ENCODE peak calls at places on chromosomes 1 and 21, in ten cellular contexts. One of them, this sample, is unnamed.

GRCh38 chr21:17343055-17343454 is 169.8 kb upstream of the CXADR start:
- DNase-seq in AG08395: no peak
- DNase-seq in AG10803: no peak
- DNase-seq in AG04450: no peak
- DNase-seq in stimulated activated CD8-positive, alpha-beta memory T cell treated with anti-CD3 and anti-CD28 coated beads, Interleukin-4, amount 100 ng/mL, for 4 hours: no peak
- DNase-seq in HFF-Myc: peak
- DNase-seq in CD8-positive, alpha-beta T cell: no peak
- DNase-seq in lung microvascular endothelial cell: peak
- DNase-seq in GM23248: peak
- DNase-seq in IMR-90: peak
- DNase-seq in this sample: no peak

GRCh38 chr1:234771642-234772344 is 161.8 kb upstream of the IRF2BP2 start:
- DNase-seq in AG10803: no peak
- DNase-seq in stimulated activated CD8-positive, alpha-beta memory T cell treated with anti-CD3 and anti-CD28 coated beads, Interleukin-4, amount 100 ng/mL, for 4 hours: no peak
- DNase-seq in lung microvascular endothelial cell: no peak
- DNase-seq in HFF-Myc: no peak
- DNase-seq in AG08395: no peak
- DNase-seq in CD8-positive, alpha-beta T cell: no peak
- DNase-seq in AG04450: no peak
- DNase-seq in GM23248: no peak
- DNase-seq in IMR-90: no peak
- DNase-seq in this sample: no peak

GRCh38 chr1:180278791-180279432 is 48.8 kb downstream of the LHX4 start:
- DNase-seq in lung microvascular endothelial cell: no peak
- DNase-seq in IMR-90: peak
- DNase-seq in CD8-positive, alpha-beta T cell: no peak
- DNase-seq in AG04450: no peak
- DNase-seq in GM23248: no peak
- DNase-seq in HFF-Myc: no peak
- DNase-seq in AG10803: no peak
- DNase-seq in AG08395: no peak
- DNase-seq in stimulated activated CD8-positive, alpha-beta memory T cell treated with anti-CD3 and anti-CD28 coated beads, Interleukin-4, amount 100 ng/mL, for 4 hours: no peak
- DNase-seq in this sample: no peak

GRCh38 chr1:243475966-243476365 is 220.1 kb downstream of the SDCCAG8 start:
- DNase-seq in CD8-positive, alpha-beta T cell: no peak
- DNase-seq in GM23248: no peak
- DNase-seq in HFF-Myc: no peak
- DNase-seq in IMR-90: peak
- DNase-seq in AG04450: no peak
- DNase-seq in AG10803: peak
- DNase-seq in stimulated activated CD8-positive, alpha-beta memory T cell treated with anti-CD3 and anti-CD28 coated beads, Interleukin-4, amount 100 ng/mL, for 4 hours: no peak
- DNase-seq in AG08395: peak
- DNase-seq in lung microvascular endothelial cell: no peak
- DNase-seq in this sample: no peak

GRCh38 chr1:56189454-56189853 is 389.9 kb downstream of the PLPP3 start:
- DNase-seq in HFF-Myc: no peak
- DNase-seq in lung microvascular endothelial cell: no peak
- DNase-seq in AG04450: no peak
- DNase-seq in IMR-90: no peak
- DNase-seq in AG10803: no peak
- DNase-seq in stimulated activated CD8-positive, alpha-beta memory T cell treated with anti-CD3 and anti-CD28 coated beads, Interleukin-4, amount 100 ng/mL, for 4 hours: no peak
- DNase-seq in AG08395: no peak
- DNase-seq in GM23248: no peak
- DNase-seq in CD8-positive, alpha-beta T cell: no peak
- DNase-seq in this sample: no peak

GRCh38 chr1:89865498-89866385 is 44.9 kb downstream of the LRRC8D start:
- DNase-seq in CD8-positive, alpha-beta T cell: no peak
- DNase-seq in stimulated activated CD8-positive, alpha-beta memory T cell treated with anti-CD3 and anti-CD28 coated beads, Interleukin-4, amount 100 ng/mL, for 4 hours: no peak
- DNase-seq in IMR-90: peak
- DNase-seq in AG08395: peak
- DNase-seq in AG10803: peak
- DNase-seq in AG04450: no peak
- DNase-seq in lung microvascular endothelial cell: no peak
- DNase-seq in HFF-Myc: no peak
- DNase-seq in GM23248: peak
- DNase-seq in this sample: no peak

GRCh38 chr1:200351826-200352549 is 57.8 kb downstream of the ZNF281 start:
- DNase-seq in CD8-positive, alpha-beta T cell: peak
- DNase-seq in stimulated activated CD8-positive, alpha-beta memory T cell treated with anti-CD3 and anti-CD28 coated beads, Interleukin-4, amount 100 ng/mL, for 4 hours: no peak
- DNase-seq in AG10803: peak
- DNase-seq in AG08395: peak
- DNase-seq in AG04450: peak
- DNase-seq in HFF-Myc: peak
- DNase-seq in lung microvascular endothelial cell: peak
- DNase-seq in IMR-90: peak
- DNase-seq in GM23248: peak
- DNase-seq in this sample: peak

GRCh38 chr1:149936992-149937705 is 470 bp upstream of the MTMR11 start:
- DNase-seq in AG08395: peak
- DNase-seq in lung microvascular endothelial cell: no peak
- DNase-seq in AG10803: peak
- DNase-seq in IMR-90: peak
- DNase-seq in stimulated activated CD8-positive, alpha-beta memory T cell treated with anti-CD3 and anti-CD28 coated beads, Interleukin-4, amount 100 ng/mL, for 4 hours: no peak
- DNase-seq in CD8-positive, alpha-beta T cell: no peak
- DNase-seq in GM23248: peak
- DNase-seq in AG04450: no peak
- DNase-seq in HFF-Myc: peak
- DNase-seq in this sample: no peak

GRCh38 chr1:170285027-170285426 is 139.3 kb downstream of the NTMT2 start:
- DNase-seq in AG04450: no peak
- DNase-seq in AG10803: no peak
- DNase-seq in stimulated activated CD8-positive, alpha-beta memory T cell treated with anti-CD3 and anti-CD28 coated beads, Interleukin-4, amount 100 ng/mL, for 4 hours: no peak
- DNase-seq in GM23248: no peak
- DNase-seq in IMR-90: no peak
- DNase-seq in CD8-positive, alpha-beta T cell: no peak
- DNase-seq in AG08395: no peak
- DNase-seq in HFF-Myc: no peak
- DNase-seq in lung microvascular endothelial cell: no peak
- DNase-seq in this sample: no peak

GRCh38 chr1:113541108-113541507 is 150.8 kb downstream of the MAGI3 start:
- DNase-seq in AG08395: no peak
- DNase-seq in AG04450: no peak
- DNase-seq in CD8-positive, alpha-beta T cell: no peak
- DNase-seq in HFF-Myc: no peak
- DNase-seq in AG10803: no peak
- DNase-seq in stimulated activated CD8-positive, alpha-beta memory T cell treated with anti-CD3 and anti-CD28 coated beads, Interleukin-4, amount 100 ng/mL, for 4 hours: no peak
- DNase-seq in IMR-90: no peak
- DNase-seq in GM23248: no peak
- DNase-seq in lung microvascular endothelial cell: no peak
- DNase-seq in this sample: no peak

GRCh38 chr1:206420471-206420870 is 49.8 kb upstream of the IKBKE start:
- DNase-seq in GM23248: peak
- DNase-seq in lung microvascular endothelial cell: no peak
- DNase-seq in stimulated activated CD8-positive, alpha-beta memory T cell treated with anti-CD3 and anti-CD28 coated beads, Interleukin-4, amount 100 ng/mL, for 4 hours: no peak
- DNase-seq in HFF-Myc: no peak
- DNase-seq in AG04450: no peak
- DNase-seq in CD8-positive, alpha-beta T cell: no peak
- DNase-seq in AG10803: peak
- DNase-seq in AG08395: peak
- DNase-seq in IMR-90: peak
- DNase-seq in this sample: no peak

GRCh38 chr1:209590405-209590804 is 6.9 kb downstream of the CAMK1G start:
- DNase-seq in AG04450: no peak
- DNase-seq in IMR-90: no peak
- DNase-seq in lung microvascular endothelial cell: peak
- DNase-seq in HFF-Myc: no peak
- DNase-seq in GM23248: peak
- DNase-seq in AG10803: no peak
- DNase-seq in CD8-positive, alpha-beta T cell: no peak
- DNase-seq in AG08395: no peak
- DNase-seq in stimulated activated CD8-positive, alpha-beta memory T cell treated with anti-CD3 and anti-CD28 coated beads, Interleukin-4, amount 100 ng/mL, for 4 hours: no peak
- DNase-seq in this sample: no peak

GRCh38 chr1:226636847-226637096 is 88.2 kb downstream of the STUM start:
- DNase-seq in HFF-Myc: no peak
- DNase-seq in AG04450: no peak
- DNase-seq in lung microvascular endothelial cell: no peak
- DNase-seq in AG08395: no peak
- DNase-seq in stimulated activated CD8-positive, alpha-beta memory T cell treated with anti-CD3 and anti-CD28 coated beads, Interleukin-4, amount 100 ng/mL, for 4 hours: no peak
- DNase-seq in IMR-90: no peak
- DNase-seq in CD8-positive, alpha-beta T cell: no peak
- DNase-seq in GM23248: no peak
- DNase-seq in AG10803: no peak
- DNase-seq in this sample: no peak

GRCh38 chr1:211548321-211549091 is 30.5 kb downstream of the SLC30A1 start:
- DNase-seq in stimulated activated CD8-positive, alpha-beta memory T cell treated with anti-CD3 and anti-CD28 coated beads, Interleukin-4, amount 100 ng/mL, for 4 hours: no peak
- DNase-seq in lung microvascular endothelial cell: no peak
- DNase-seq in GM23248: no peak
- DNase-seq in CD8-positive, alpha-beta T cell: no peak
- DNase-seq in AG04450: no peak
- DNase-seq in AG08395: no peak
- DNase-seq in IMR-90: no peak
- DNase-seq in HFF-Myc: no peak
- DNase-seq in AG10803: no peak
- DNase-seq in this sample: no peak

GRCh38 chr1:75342799-75343198 is 208.6 kb downstream of the LHX8 start:
- DNase-seq in lung microvascular endothelial cell: no peak
- DNase-seq in AG10803: no peak
- DNase-seq in AG04450: no peak
- DNase-seq in GM23248: no peak
- DNase-seq in stimulated activated CD8-positive, alpha-beta memory T cell treated with anti-CD3 and anti-CD28 coated beads, Interleukin-4, amount 100 ng/mL, for 4 hours: no peak
- DNase-seq in IMR-90: no peak
- DNase-seq in HFF-Myc: no peak
- DNase-seq in CD8-positive, alpha-beta T cell: no peak
- DNase-seq in AG08395: no peak
- DNase-seq in this sample: no peak

GRCh38 chr1:81760487-81761097 is 40.1 kb upstream of the ADGRL2 start:
- DNase-seq in AG08395: peak
- DNase-seq in HFF-Myc: no peak
- DNase-seq in IMR-90: peak
- DNase-seq in stimulated activated CD8-positive, alpha-beta memory T cell treated with anti-CD3 and anti-CD28 coated beads, Interleukin-4, amount 100 ng/mL, for 4 hours: no peak
- DNase-seq in GM23248: peak
- DNase-seq in AG04450: peak
- DNase-seq in lung microvascular endothelial cell: peak
- DNase-seq in AG10803: peak
- DNase-seq in CD8-positive, alpha-beta T cell: no peak
- DNase-seq in this sample: no peak

GRCh38 chr1:224860488-224860887 is 69.0 kb upstream of the DNAH14 start:
- DNase-seq in lung microvascular endothelial cell: no peak
- DNase-seq in IMR-90: no peak
- DNase-seq in AG10803: no peak
- DNase-seq in AG04450: no peak
- DNase-seq in GM23248: no peak
- DNase-seq in CD8-positive, alpha-beta T cell: no peak
- DNase-seq in AG08395: no peak
- DNase-seq in HFF-Myc: no peak
- DNase-seq in stimulated activated CD8-positive, alpha-beta memory T cell treated with anti-CD3 and anti-CD28 coated beads, Interleukin-4, amount 100 ng/mL, for 4 hours: no peak
- DNase-seq in this sample: no peak

GRCh38 chr21:29190920-29191319 is 60.5 kb downstream of the MAP3K7CL start:
- DNase-seq in AG10803: peak
- DNase-seq in CD8-positive, alpha-beta T cell: no peak
- DNase-seq in HFF-Myc: no peak
- DNase-seq in GM23248: peak
- DNase-seq in AG04450: no peak
- DNase-seq in IMR-90: peak
- DNase-seq in stimulated activated CD8-positive, alpha-beta memory T cell treated with anti-CD3 and anti-CD28 coated beads, Interleukin-4, amount 100 ng/mL, for 4 hours: no peak
- DNase-seq in AG08395: peak
- DNase-seq in lung microvascular endothelial cell: no peak
- DNase-seq in this sample: no peak

GRCh38 chr21:43021756-43022600 is 47.6 kb downstream of the PKNOX1 start:
- DNase-seq in AG04450: no peak
- DNase-seq in IMR-90: no peak
- DNase-seq in lung microvascular endothelial cell: no peak
- DNase-seq in stimulated activated CD8-positive, alpha-beta memory T cell treated with anti-CD3 and anti-CD28 coated beads, Interleukin-4, amount 100 ng/mL, for 4 hours: no peak
- DNase-seq in GM23248: no peak
- DNase-seq in AG10803: no peak
- DNase-seq in CD8-positive, alpha-beta T cell: no peak
- DNase-seq in HFF-Myc: no peak
- DNase-seq in AG08395: no peak
- DNase-seq in this sample: no peak

GRCh38 chr1:17909634-17910033 is 154.5 kb downstream of the ACTL8 start:
- DNase-seq in lung microvascular endothelial cell: no peak
- DNase-seq in HFF-Myc: no peak
- DNase-seq in CD8-positive, alpha-beta T cell: no peak
- DNase-seq in IMR-90: peak
- DNase-seq in stimulated activated CD8-positive, alpha-beta memory T cell treated with anti-CD3 and anti-CD28 coated beads, Interleukin-4, amount 100 ng/mL, for 4 hours: no peak
- DNase-seq in AG04450: no peak
- DNase-seq in AG08395: peak
- DNase-seq in AG10803: peak
- DNase-seq in GM23248: peak
- DNase-seq in this sample: no peak

GRCh38 chr1:157798211-157798610 is 21.3 kb upstream of the FCRL2 start:
- DNase-seq in lung microvascular endothelial cell: no peak
- DNase-seq in HFF-Myc: no peak
- DNase-seq in AG04450: no peak
- DNase-seq in IMR-90: no peak
- DNase-seq in GM23248: no peak
- DNase-seq in CD8-positive, alpha-beta T cell: no peak
- DNase-seq in AG08395: no peak
- DNase-seq in AG10803: no peak
- DNase-seq in stimulated activated CD8-positive, alpha-beta memory T cell treated with anti-CD3 and anti-CD28 coated beads, Interleukin-4, amount 100 ng/mL, for 4 hours: no peak
- DNase-seq in this sample: no peak

GRCh38 chr1:119285482-119285881 is 83.1 kb upstream of the HAO2 start:
- DNase-seq in HFF-Myc: peak
- DNase-seq in AG04450: peak
- DNase-seq in AG10803: peak
- DNase-seq in IMR-90: peak
- DNase-seq in GM23248: peak
- DNase-seq in stimulated activated CD8-positive, alpha-beta memory T cell treated with anti-CD3 and anti-CD28 coated beads, Interleukin-4, amount 100 ng/mL, for 4 hours: no peak
- DNase-seq in lung microvascular endothelial cell: no peak
- DNase-seq in AG08395: peak
- DNase-seq in CD8-positive, alpha-beta T cell: no peak
- DNase-seq in this sample: peak

GRCh38 chr21:44299085-44299457 is 782 bp upstream of the PFKL start:
- DNase-seq in AG08395: no peak
- DNase-seq in IMR-90: peak
- DNase-seq in AG10803: peak
- DNase-seq in AG04450: no peak
- DNase-seq in lung microvascular endothelial cell: no peak
- DNase-seq in stimulated activated CD8-positive, alpha-beta memory T cell treated with anti-CD3 and anti-CD28 coated beads, Interleukin-4, amount 100 ng/mL, for 4 hours: no peak
- DNase-seq in GM23248: peak
- DNase-seq in CD8-positive, alpha-beta T cell: no peak
- DNase-seq in HFF-Myc: no peak
- DNase-seq in this sample: no peak

GRCh38 chr1:8815582-8816285 is 1.7 kb downstream of the RERE start:
- DNase-seq in IMR-90: no peak
- DNase-seq in lung microvascular endothelial cell: peak
- DNase-seq in HFF-Myc: no peak
- DNase-seq in AG10803: peak
- DNase-seq in CD8-positive, alpha-beta T cell: no peak
- DNase-seq in AG04450: no peak
- DNase-seq in GM23248: peak
- DNase-seq in stimulated activated CD8-positive, alpha-beta memory T cell treated with anti-CD3 and anti-CD28 coated beads, Interleukin-4, amount 100 ng/mL, for 4 hours: no peak
- DNase-seq in AG08395: no peak
- DNase-seq in this sample: no peak

GRCh38 chr1:228391411-228392020 is 15.1 kb downstream of the TRIM11 start:
- DNase-seq in CD8-positive, alpha-beta T cell: no peak
- DNase-seq in AG08395: no peak
- DNase-seq in AG04450: no peak
- DNase-seq in HFF-Myc: no peak
- DNase-seq in AG10803: no peak
- DNase-seq in stimulated activated CD8-positive, alpha-beta memory T cell treated with anti-CD3 and anti-CD28 coated beads, Interleukin-4, amount 100 ng/mL, for 4 hours: no peak
- DNase-seq in GM23248: no peak
- DNase-seq in lung microvascular endothelial cell: no peak
- DNase-seq in IMR-90: no peak
- DNase-seq in this sample: no peak

GRCh38 chr21:37551406-37552355 is 185.1 kb downstream of the DYRK1A start:
- DNase-seq in GM23248: peak
- DNase-seq in IMR-90: no peak
- DNase-seq in stimulated activated CD8-positive, alpha-beta memory T cell treated with anti-CD3 and anti-CD28 coated beads, Interleukin-4, amount 100 ng/mL, for 4 hours: no peak
- DNase-seq in HFF-Myc: no peak
- DNase-seq in AG04450: no peak
- DNase-seq in AG10803: peak
- DNase-seq in CD8-positive, alpha-beta T cell: no peak
- DNase-seq in lung microvascular endothelial cell: peak
- DNase-seq in AG08395: no peak
- DNase-seq in this sample: peak

GRCh38 chr1:204151562-204152309 is at the start of gene ETNK2:
- DNase-seq in lung microvascular endothelial cell: peak
- DNase-seq in stimulated activated CD8-positive, alpha-beta memory T cell treated with anti-CD3 and anti-CD28 coated beads, Interleukin-4, amount 100 ng/mL, for 4 hours: peak
- DNase-seq in AG04450: no peak
- DNase-seq in CD8-positive, alpha-beta T cell: peak
- DNase-seq in GM23248: peak
- DNase-seq in AG08395: peak
- DNase-seq in HFF-Myc: no peak
- DNase-seq in AG10803: peak
- DNase-seq in IMR-90: peak
- DNase-seq in this sample: no peak

GRCh38 chr1:115331531-115332331 is 6.3 kb downstream of the NGF start:
- DNase-seq in GM23248: peak
- DNase-seq in lung microvascular endothelial cell: no peak
- DNase-seq in AG04450: peak
- DNase-seq in AG10803: peak
- DNase-seq in stimulated activated CD8-positive, alpha-beta memory T cell treated with anti-CD3 and anti-CD28 coated beads, Interleukin-4, amount 100 ng/mL, for 4 hours: no peak
- DNase-seq in AG08395: no peak
- DNase-seq in IMR-90: peak
- DNase-seq in HFF-Myc: no peak
- DNase-seq in CD8-positive, alpha-beta T cell: no peak
- DNase-seq in this sample: no peak

This sample was measured in brain pericyte.